ENCODE peak calls at places on chromosomes 2 and 18, in nine cellular contexts. A is sigmoid colon, F is H1, B is spleen, L is HepG2, J is HCT116, V is transverse colon, W is SK-N-SH, S is prostate gland. R is an unnamed sample. For H3K9me3 and H3K4me1, the result is how much of the 10 kb centered on the place peaks cover.

GRCh38 chr18:2223859-2224258 is 347.4 kb downstream of the METTL4 start:
- DNase-seq in A (no peak), F (no peak), B (no peak), L (peak), J (peak), V (no peak), W (no peak), S (no peak), R (no peak)

GRCh38 chr2:136117391-136117841 is 533 bp downstream of the CXCR4 start:
- DNase-seq in A (no peak), F (no peak), B (peak), L (no peak), J (no peak), V (peak), W (peak), S (no peak), R (no peak)

GRCh38 chr2:150234787-150235512 is 252.5 kb downstream of the RND3 start:
- DNase-seq in A (no peak), F (no peak), B (no peak), L (no peak), J (no peak), V (peak), W (no peak), S (no peak), R (no peak)

GRCh38 chr18:62555135-62555534 is 32.3 kb downstream of the ZCCHC2 start:
- DNase-seq in A (no peak), F (no peak), B (no peak), L (no peak), J (no peak), V (no peak), W (no peak), S (no peak), R (no peak)

GRCh38 chr2:16038586-16038985 is 98.2 kb downstream of the MYCN start:
- DNase-seq in A (no peak), F (no peak), B (no peak), L (no peak), J (no peak), V (no peak), W (no peak), S (no peak), R (peak)

GRCh38 chr18:8619835-8620577 is 10.8 kb downstream of the RAB12 start:
- DNase-seq in A (no peak), F (no peak), B (no peak), L (no peak), J (no peak), V (no peak), W (no peak), S (no peak), R (no peak)

GRCh38 chr18:68662779-68663178 is 52.1 kb downstream of the TMX3 start:
- DNase-seq in A (no peak), F (no peak), B (no peak), L (no peak), J (no peak), V (no peak), W (no peak), S (no peak), R (no peak)

GRCh38 chr2:105518897-105519296 is 120.0 kb upstream of the FHL2 start:
- DNase-seq in A (no peak), F (no peak), B (no peak), L (peak), J (no peak), V (peak), W (no peak), S (no peak), R (peak)

GRCh38 chr2:207676827-207677354 is 34.5 kb upstream of the CCNYL1 start:
- DNase-seq in A (no peak), F (no peak), B (no peak), L (peak), J (no peak), V (no peak), W (no peak), S (no peak), R (no peak)

GRCh38 chr2:202196727-202197126 is 41.7 kb downstream of the SUMO1 start:
- DNase-seq in A (no peak), F (no peak), B (no peak), L (no peak), J (no peak), V (no peak), W (no peak), S (no peak), R (no peak)

GRCh38 chr18:63186520-63186919 is 133.0 kb downstream of the BCL2 start:
- DNase-seq in A (no peak), F (no peak), B (no peak), L (no peak), J (no peak), V (no peak), W (no peak), S (no peak), R (no peak)

GRCh38 chr18:30650499-30650898 is 392.0 kb downstream of the DSC3 start:
- DNase-seq in A (no peak), F (no peak), B (no peak), L (no peak), J (no peak), V (no peak), W (no peak), S (no peak), R (no peak)

GRCh38 chr2:172938713-172939375 is 136.8 kb upstream of the MAP3K20 start:
- DNase-seq in A (no peak), F (no peak), B (no peak), L (no peak), J (no peak), V (no peak), W (no peak), S (no peak), R (no peak)

GRCh38 chr2:207779523-207779922 is 9.8 kb upstream of the FZD5 start:
- DNase-seq in A (no peak), F (no peak), B (no peak), L (peak), J (no peak), V (no peak), W (no peak), S (no peak), R (no peak)

GRCh38 chr2:229714736-229715541 is 584 bp upstream of the DNER start:
- DNase-seq in A (peak), F (peak), B (peak), L (peak), J (no peak), V (peak), W (peak), S (peak), R (peak)

GRCh38 chr2:42183775-42184174 is 14.6 kb downstream of the EML4 start:
- DNase-seq in A (no peak), F (no peak), B (no peak), L (no peak), J (no peak), V (no peak), W (no peak), S (no peak), R (no peak)

GRCh38 chr2:223469270-223470057 is 132.7 kb downstream of the SCG2 start:
- DNase-seq in A (peak), F (no peak), B (no peak), L (no peak), J (no peak), V (peak), W (no peak), S (no peak), R (no peak)

GRCh38 chr18:50558157-50558556 is 1.7 kb upstream of the MAPK4 start:
- DNase-seq in A (no peak), F (no peak), B (no peak), L (no peak), J (no peak), V (no peak), W (peak), S (no peak), R (no peak)

GRCh38 chr2:13676269-13676668 is 956.2 kb upstream of the LRATD1 start:
- DNase-seq in A (no peak), F (no peak), B (no peak), L (no peak), J (no peak), V (no peak), W (no peak), S (no peak), R (no peak)

GRCh38 chr18:59264136-59264571 is 9.1 kb downstream of the RAX start:
- DNase-seq in A (no peak), F (no peak), B (no peak), L (no peak), J (no peak), V (no peak), W (peak), S (no peak), R (no peak)

GRCh38 chr2:130985206-130985779 is 108.0 kb downstream of the FAM168B start:
- DNase-seq in A (no peak), F (no peak), B (no peak), L (no peak), J (no peak), V (no peak), W (no peak), S (no peak), R (no peak)
- H3K9me3 ChIP-seq in A (under half), F (under half), B (under half), L (under half), J (under half), V (under half), W (under half), S (under half), R (under half)

GRCh38 chr2:162114291-162114690 is 37.8 kb downstream of the GCG start:
- DNase-seq in A (no peak), F (no peak), B (no peak), L (no peak), J (no peak), V (no peak), W (no peak), S (no peak), R (no peak)
- H3K4me1 ChIP-seq in A (under half), F (under half), B (under half), L (half or more), J (under half), V (under half), W (under half), S (under half), R (under half)

GRCh38 chr2:236871500-236872001 is 214.1 kb upstream of the COPS8 start:
- DNase-seq in A (peak), F (no peak), B (no peak), L (peak), J (no peak), V (peak), W (no peak), S (no peak), R (no peak)
- TF ChIP-seq POLR2AphosphoS5 in A (peak), F (no peak), B (peak), L (no peak), J (no peak), V (no peak), W (no peak), S (no peak), R (peak)

GRCh38 chr2:194383404-194383803 is 1273.6 kb upstream of the SLC39A10 start:
- DNase-seq in A (no peak), F (no peak), B (no peak), L (no peak), J (peak), V (no peak), W (no peak), S (no peak), R (no peak)
- H3K9me3 ChIP-seq in A (under half), F (under half), B (under half), L (half or more), J (under half), V (under half), W (under half), S (under half), R (under half)

DNA sequence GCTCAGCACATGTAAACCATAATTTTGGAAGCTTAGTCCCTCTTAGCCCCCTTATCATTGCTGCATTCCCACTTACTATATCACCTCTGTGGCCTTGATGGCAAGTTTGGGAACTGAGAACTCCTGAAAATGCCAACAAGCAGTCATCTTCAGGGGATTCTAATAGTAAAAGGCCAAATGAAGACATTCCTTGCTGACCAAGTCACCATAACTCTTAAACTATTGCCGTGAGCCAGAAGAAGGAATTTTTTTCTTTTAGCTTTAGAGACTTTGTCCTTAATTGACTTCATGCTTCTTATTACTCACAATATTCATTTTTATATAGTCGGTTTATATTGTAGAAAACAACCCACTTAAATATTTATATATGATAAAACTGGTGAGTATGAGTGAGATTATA is 251.4 kb downstream of the SLC8A1 start:
- DNase-seq in A (no peak), F (no peak), B (no peak), L (no peak), J (no peak), V (no peak), W (no peak), S (no peak), R (no peak)
- H3K4me1 ChIP-seq in A (under half), F (under half), B (under half), L (under half), J (under half), V (under half), W (under half), S (under half), R (under half)

GRCh38 chr2:241734467-241735208 is at the start of gene D2HGDH:
- DNase-seq in A (peak), F (peak), B (peak), L (peak), J (peak), V (peak), W (peak), S (peak), R (peak)
- TF ChIP-seq POLR2AphosphoS5 in A (peak), F (no peak), B (peak), L (peak), J (peak), V (no peak), W (peak), S (no peak), R (peak)

GRCh38 chr2:70651014-70651413 is 97.4 kb upstream of the TGFA start:
- DNase-seq in A (no peak), F (no peak), B (no peak), L (no peak), J (no peak), V (no peak), W (no peak), S (no peak), R (no peak)
- H3K9me3 ChIP-seq in A (under half), F (under half), B (under half), L (under half), J (under half), V (under half), W (under half), S (under half), R (under half)

GRCh38 chr2:39757156-39757555 is 21.9 kb downstream of the THUMPD2 start:
- DNase-seq in A (no peak), F (no peak), B (no peak), L (no peak), J (no peak), V (no peak), W (no peak), S (no peak), R (no peak)

GRCh38 chr2:39762448-39762847 is 16.6 kb downstream of the THUMPD2 start:
- DNase-seq in A (no peak), F (no peak), B (no peak), L (no peak), J (no peak), V (no peak), W (no peak), S (no peak), R (no peak)
- H3K4me1 ChIP-seq in A (under half), F (under half), B (under half), L (under half), J (under half), V (under half), W (under half), S (under half), R (under half)

GRCh38 chr2:23145460-23145859 is 239.5 kb upstream of the KLHL29 start:
- DNase-seq in A (no peak), F (no peak), B (no peak), L (no peak), J (no peak), V (no peak), W (no peak), S (no peak), R (no peak)

GRCh38 chr2:23153484-23153883 is 231.5 kb upstream of the KLHL29 start:
- DNase-seq in A (no peak), F (no peak), B (no peak), L (no peak), J (no peak), V (no peak), W (no peak), S (no peak), R (no peak)

GRCh38 chr2:23146011-23146410 is 239.0 kb upstream of the KLHL29 start:
- DNase-seq in A (no peak), F (no peak), B (no peak), L (no peak), J (no peak), V (no peak), W (no peak), S (no peak), R (no peak)

DNA sequence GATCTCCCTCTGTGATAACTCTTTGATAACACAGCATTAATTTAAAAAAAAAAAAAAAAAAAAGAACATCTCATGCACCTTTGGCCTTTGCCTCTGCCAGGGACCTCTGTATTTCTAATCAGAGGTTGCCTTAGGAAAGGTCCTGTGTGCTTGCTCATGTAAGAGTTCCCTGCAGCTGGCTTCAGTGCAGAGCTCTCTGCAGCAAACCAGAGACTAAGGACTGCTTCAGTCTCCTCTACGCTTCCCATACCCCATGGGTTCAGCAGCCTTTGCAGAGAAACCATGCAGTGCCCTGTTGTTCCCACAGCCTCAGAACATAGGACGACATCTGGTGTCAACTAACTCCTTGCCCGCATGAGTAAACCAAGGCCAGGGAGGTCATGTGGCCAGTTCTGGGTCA is 236.6 kb upstream of the KLHL29 start:
- DNase-seq in A (no peak), F (no peak), B (no peak), L (no peak), J (no peak), V (no peak), W (no peak), S (no peak), R (no peak)
- TF ChIP-seq POLR2AphosphoS5 in A (no peak), F (no peak), B (no peak), L (no peak), J (no peak), V (no peak), W (no peak), S (no peak), R (no peak)

DNA sequence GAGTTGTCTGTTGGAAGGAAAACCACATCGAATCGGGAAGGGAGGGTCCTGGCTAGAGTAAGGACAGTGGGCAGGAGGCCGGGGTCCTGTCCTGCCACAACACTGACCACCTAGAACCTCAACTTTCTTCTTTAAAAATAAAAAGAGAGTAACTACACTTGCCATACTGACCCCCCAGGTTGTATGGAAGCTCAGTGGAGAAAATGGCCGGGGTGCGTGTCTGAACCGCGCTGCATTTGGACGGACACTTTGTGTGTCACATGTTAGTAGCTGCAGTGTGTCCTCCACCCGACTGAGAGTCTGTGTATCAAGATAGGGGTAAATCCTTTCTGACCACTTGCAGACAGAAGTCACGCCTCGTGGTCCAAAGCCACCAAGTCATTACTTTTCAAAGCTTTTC is 87.0 kb downstream of the GBX2 start:
- DNase-seq in A (no peak), F (no peak), B (no peak), L (no peak), J (no peak), V (no peak), W (no peak), S (no peak), R (no peak)
- H3K9me3 ChIP-seq in A (under half), F (under half), B (under half), L (under half), J (under half), V (under half), W (under half), S (under half), R (under half)

R was measured in upper lobe of left lung.